ENCODE peak calls at places on chromosomes 6 and 20, in eight cellular contexts. L is dorsolateral prefrontal cortex, M is endothelial cell of umbilical vein, T is HCT116, U is pancreas, V is epithelial cell of esophagus, N is fibroblast of mammary gland, Y is AG04449. C is an unnamed sample.

GRCh38 chr6:89145461-89145961 is 344 bp upstream of the PM20D2 start:
- DNase-seq in M (peak), N (peak), T (no peak), Y (no peak), U (no peak), L (no peak), V (peak), C (no peak)

GRCh38 chr20:684676-685319 is 9.2 kb upstream of the SCRT2 start:
- DNase-seq in T (no peak), L (no peak), M (no peak), Y (no peak), U (no peak), N (no peak), V (no peak), C (no peak)

GRCh38 chr6:102488729-102489128 is 1095.2 kb downstream of the GRIK2 start:
- DNase-seq in U (no peak), L (no peak), Y (no peak), T (no peak), M (no peak), N (peak), V (peak), C (no peak)

GRCh38 chr6:148885920-148886845 is 139.4 kb downstream of the UST start:
- DNase-seq in L (no peak), N (no peak), M (peak), Y (no peak), V (peak), U (no peak), T (no peak), C (no peak)

GRCh38 chr6:122126894-122127293 is 272.6 kb upstream of the HSF2 start:
- DNase-seq in V (no peak), N (no peak), L (no peak), M (no peak), Y (no peak), U (no peak), T (no peak), C (no peak)

GRCh38 chr6:17015551-17016381 is 86.1 kb upstream of the STMND1 start:
- DNase-seq in L (no peak), N (no peak), V (peak), T (no peak), U (no peak), M (peak), Y (no peak), C (no peak)

GRCh38 chr6:114040871-114041270 is 69.9 kb upstream of the HDAC2 start:
- DNase-seq in V (no peak), Y (no peak), N (peak), L (no peak), T (no peak), U (no peak), M (no peak), C (no peak)

GRCh38 chr20:20273281-20273680 is 94.6 kb upstream of the INSM1 start:
- DNase-seq in U (no peak), M (no peak), V (peak), Y (no peak), L (no peak), N (no peak), T (no peak), C (no peak)

GRCh38 chr6:168150551-168151444 is 71.8 kb upstream of the FRMD1 start:
- DNase-seq in Y (no peak), T (no peak), V (no peak), U (no peak), N (no peak), L (no peak), M (no peak), C (no peak)

GRCh38 chr6:50840112-50840813 is 21.6 kb downstream of the TFAP2B start:
- DNase-seq in T (no peak), M (no peak), N (no peak), V (no peak), L (no peak), Y (no peak), U (no peak), C (no peak)

GRCh38 chr6:134846865-134847264 is 103.0 kb downstream of the ALDH8A1 start:
- DNase-seq in U (no peak), M (no peak), T (no peak), N (no peak), V (no peak), Y (no peak), L (no peak), C (no peak)

GRCh38 chr6:63839485-63839884 is 203.9 kb downstream of the PHF3 start:
- DNase-seq in V (peak), M (no peak), T (no peak), N (peak), U (no peak), Y (no peak), L (no peak), C (no peak)

GRCh38 chr20:57361517-57361916 is 10.5 kb downstream of the RAE1 start:
- DNase-seq in Y (peak), N (peak), L (no peak), M (peak), T (no peak), V (peak), U (no peak), C (peak)

GRCh38 chr6:148888853-148889252 is 142.0 kb downstream of the UST start:
- DNase-seq in M (no peak), N (peak), U (no peak), V (no peak), Y (peak), T (no peak), L (no peak), C (no peak)

GRCh38 chr6:88972504-88973423 is 9.3 kb upstream of the RNGTT start:
- DNase-seq in N (no peak), T (no peak), U (no peak), Y (no peak), M (no peak), L (no peak), V (no peak), C (no peak)

GRCh38 chr6:14713008-14713452 is 532.8 kb upstream of the JARID2 start:
- DNase-seq in L (no peak), U (no peak), N (peak), V (peak), Y (no peak), T (no peak), M (no peak), C (peak)

GRCh38 chr6:39416728-39417127 is 94.2 kb upstream of the KCNK16 start:
- DNase-seq in U (no peak), Y (peak), L (no peak), N (peak), T (no peak), M (no peak), V (peak), C (peak)

GRCh38 chr6:21751608-21752007 is 158.1 kb downstream of the SOX4 start:
- DNase-seq in U (no peak), N (no peak), L (no peak), M (no peak), Y (no peak), V (no peak), T (no peak), C (no peak)

GRCh38 chr20:1499528-1500420 is 8.6 kb upstream of the SIRPB2 start:
- DNase-seq in M (no peak), L (no peak), N (no peak), Y (no peak), V (peak), T (no peak), U (no peak), C (no peak)

DNA sequence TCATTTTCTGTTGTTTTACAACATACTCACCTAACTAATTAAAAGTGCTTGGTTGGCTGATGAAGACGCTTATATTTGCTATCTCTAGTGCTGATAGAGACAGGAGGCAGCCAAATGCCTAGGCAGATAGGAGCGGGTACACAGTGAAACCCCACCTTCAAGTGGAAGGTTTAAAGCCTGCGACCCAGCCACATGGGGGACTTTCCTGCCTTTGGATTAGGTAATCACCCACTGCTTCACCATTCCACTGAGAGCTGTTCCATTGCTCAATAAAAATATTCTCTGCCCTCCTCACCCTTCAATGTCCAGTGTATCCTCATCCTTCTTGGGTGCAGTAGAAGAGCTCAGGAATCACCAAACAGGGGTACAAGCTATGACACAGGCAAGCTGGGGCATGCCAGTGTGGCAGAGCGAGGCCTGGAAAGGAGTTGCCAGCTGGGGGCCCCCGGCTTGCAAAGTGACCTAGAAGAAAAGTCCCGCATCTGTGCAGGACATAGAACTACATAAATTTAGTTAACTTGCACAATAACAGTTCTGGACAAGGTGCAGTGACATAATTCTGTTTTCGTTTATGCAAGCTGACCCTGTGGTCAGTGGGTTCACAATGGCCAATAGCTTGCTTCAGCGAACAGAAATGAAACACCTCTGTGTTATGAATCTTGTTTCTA is 112.0 kb upstream of the MLIP start:
- DNase-seq in Y (no peak), L (no peak), M (no peak), U (no peak), N (no peak), T (no peak), V (no peak), C (no peak)
- H3K4me3 ChIP-seq in Y (no peak), L (no peak), M (no peak), U (no peak), N (no peak), T (no peak), V (no peak), C (no peak)

GRCh38 chr20:45118028-45118427 is 3.1 kb upstream of the WFDC5 start:
- DNase-seq in T (no peak), L (no peak), Y (no peak), V (no peak), M (no peak), U (no peak), N (no peak), C (no peak)
- TF ChIP-seq CTCF in T (no peak), L (no peak), Y (no peak), V (no peak), M (no peak), U (no peak), N (peak), C (no peak)

DNA sequence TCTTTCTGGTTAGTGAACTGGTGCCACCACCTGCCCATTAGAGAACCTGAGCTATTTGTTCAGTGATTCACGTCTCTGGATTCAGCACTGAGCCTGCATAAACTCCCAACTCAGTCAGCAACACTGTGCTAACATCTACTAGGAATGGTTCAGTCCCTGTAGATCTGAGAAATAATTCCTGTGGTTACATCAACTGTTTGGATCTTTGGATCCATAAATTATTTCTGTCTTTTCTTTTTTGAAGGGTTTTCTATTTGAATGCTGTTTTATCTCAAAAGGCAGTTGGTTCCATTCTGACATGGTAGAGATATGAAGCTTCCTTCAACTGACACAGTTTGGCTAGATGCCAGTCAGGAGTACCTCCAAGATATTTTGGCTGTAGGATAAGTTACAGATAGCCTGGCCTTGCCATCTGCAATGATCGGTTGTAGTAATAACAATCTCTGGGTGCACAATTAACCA is 125.9 kb downstream of the TRMT11 start:
- DNase-seq in U (no peak), N (peak), V (peak), Y (peak), L (no peak), M (no peak), T (no peak), C (no peak)
- H3K4me3 ChIP-seq in U (no peak), N (no peak), V (no peak), Y (no peak), L (no peak), M (no peak), T (no peak), C (no peak)

DNA sequence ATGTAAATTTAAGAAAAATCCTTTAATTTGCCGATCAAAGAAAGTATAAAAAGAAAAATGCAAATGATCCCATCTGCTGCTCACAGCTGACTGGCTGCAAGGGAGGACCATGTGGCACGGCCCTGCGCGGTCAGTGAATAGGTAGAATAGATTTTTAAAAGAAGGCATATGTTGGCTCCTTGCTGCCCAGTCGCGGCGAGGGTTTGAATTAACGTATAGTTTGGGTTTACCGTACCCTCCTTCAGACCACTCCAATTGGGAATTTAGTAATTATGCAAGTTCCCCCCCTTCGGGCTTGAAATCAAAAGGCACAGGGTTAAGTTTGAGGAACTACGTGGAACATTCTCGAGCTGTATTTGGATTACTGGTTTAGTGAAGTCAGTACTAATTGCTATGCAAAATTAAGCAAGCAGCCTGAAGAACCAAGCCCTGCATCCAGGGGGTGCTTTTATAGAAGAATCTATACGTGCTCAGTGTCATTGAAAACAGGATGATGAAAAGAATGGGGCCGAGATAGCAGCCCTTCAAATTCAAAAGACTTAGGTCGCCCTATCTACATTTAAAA is 1.1 kb upstream of the BEND3 start:
- DNase-seq in L (no peak), Y (no peak), M (peak), N (no peak), U (peak), V (peak), T (no peak), C (no peak)
- TF ChIP-seq CTCF in L (no peak), Y (no peak), M (no peak), N (peak), U (no peak), V (peak), T (no peak), C (no peak)

GRCh38 chr6:13065596-13065995 is 262.7 kb downstream of the TBC1D7 start:
- DNase-seq in L (no peak), U (no peak), V (no peak), N (peak), T (no peak), Y (no peak), M (no peak), C (no peak)
- H3K4me3 ChIP-seq in L (no peak), U (no peak), V (no peak), N (no peak), T (no peak), Y (no peak), M (no peak), C (no peak)

DNA sequence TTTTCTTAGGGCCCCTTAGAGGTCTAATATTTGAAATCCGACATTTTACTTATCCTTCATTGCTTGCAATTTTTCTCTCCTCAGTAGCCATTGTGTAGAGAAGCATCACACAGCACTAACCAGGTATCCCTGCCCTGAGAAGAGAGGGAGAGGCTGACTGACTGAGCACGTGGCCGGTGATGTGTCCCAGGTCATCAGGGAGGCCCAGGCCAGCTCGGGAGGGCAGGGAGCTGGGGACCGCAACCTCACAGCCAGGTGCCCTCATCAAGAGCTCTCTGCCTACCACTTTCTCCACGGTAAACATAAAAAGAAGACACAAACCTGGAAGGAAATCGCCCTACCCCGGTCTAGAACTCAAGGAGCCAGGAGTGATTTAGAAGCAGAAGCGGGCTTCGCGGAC is 285.2 kb downstream of the CDH4 start:
- DNase-seq in L (no peak), M (no peak), V (no peak), U (no peak), Y (no peak), T (no peak), N (no peak), C (no peak)
- TF ChIP-seq CTCF in L (no peak), M (no peak), V (no peak), U (no peak), Y (no peak), T (no peak), N (no peak), C (no peak)

DNA sequence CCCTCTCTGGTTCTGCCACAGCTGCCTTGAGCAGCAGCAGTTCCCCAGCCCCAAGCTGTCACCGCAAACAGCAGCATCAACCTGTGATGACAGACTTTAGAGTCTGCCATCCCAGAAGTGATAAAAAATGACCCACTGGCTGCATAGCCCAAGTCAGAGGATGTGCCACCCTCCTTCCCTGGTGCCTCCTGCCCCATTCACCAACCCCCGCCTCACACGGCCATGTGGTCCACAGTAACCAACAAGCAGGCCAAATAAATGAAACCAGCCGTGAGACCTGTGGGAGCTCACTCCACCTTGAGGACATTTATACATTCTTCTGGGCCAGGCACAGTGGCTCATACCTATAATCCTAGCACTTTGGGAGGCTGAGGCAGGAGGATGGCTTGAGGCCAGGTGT is 98.2 kb downstream of the PRND start:
- DNase-seq in U (no peak), Y (no peak), V (no peak), T (no peak), M (no peak), L (no peak), N (no peak), C (no peak)
- H3K4me3 ChIP-seq in U (no peak), Y (no peak), V (no peak), T (no peak), M (no peak), L (no peak), N (no peak), C (no peak)